ENCODE peak calls at places on chromosomes 12 and 14, in six cellular contexts. P is heart right ventricle, D is PC-9, K is heart left ventricle, J is spleen, G is HCT116. C is an unnamed sample.

GRCh38 chr12:31227401-31227981 is 98.5 kb downstream of the SINHCAF start:
- DNase-seq in P (no peak), D (no peak), J (no peak), G (no peak), K (no peak), C (no peak)

GRCh38 chr14:64736271-64737131 is 32.3 kb downstream of the PLEKHG3 start:
- DNase-seq in D (no peak), J (peak), P (no peak), G (no peak), K (peak), C (no peak)

GRCh38 chr14:33287204-33287603 is 348.5 kb downstream of the NPAS3 start:
- DNase-seq in J (no peak), P (no peak), G (no peak), K (no peak), D (no peak), C (no peak)

GRCh38 chr12:59080101-59080500 is 159.8 kb upstream of the LRIG3 start:
- DNase-seq in K (no peak), P (no peak), G (no peak), D (no peak), J (no peak), C (peak)

GRCh38 chr14:29316936-29317335 is 550.3 kb downstream of the FOXG1 start:
- DNase-seq in G (no peak), K (no peak), J (no peak), D (no peak), P (no peak), C (no peak)

GRCh38 chr14:41385787-41386186 is 220.9 kb upstream of the LRFN5 start:
- DNase-seq in J (no peak), P (no peak), D (no peak), K (no peak), G (no peak), C (no peak)

GRCh38 chr12:76883151-76883550 is 4.3 kb upstream of the CSRP2 start:
- DNase-seq in P (no peak), J (no peak), K (no peak), G (no peak), D (no peak), C (no peak)

GRCh38 chr12:20436367-20436766 is 68.0 kb downstream of the PDE3A start:
- DNase-seq in K (no peak), J (no peak), D (no peak), P (no peak), G (no peak), C (no peak)

GRCh38 chr14:89992273-89992672 is 36.5 kb downstream of the TDP1 start:
- DNase-seq in K (no peak), D (no peak), G (no peak), J (no peak), P (no peak), C (no peak)

GRCh38 chr14:104298458-104298857 is 160.1 kb downstream of the KIF26A start:
- DNase-seq in D (no peak), P (no peak), K (peak), G (no peak), J (no peak), C (no peak)

GRCh38 chr14:53949201-53949600 is 7.4 kb downstream of the BMP4 start:
- DNase-seq in P (no peak), K (no peak), G (no peak), J (no peak), D (no peak), C (no peak)

GRCh38 chr14:93892923-93893549 is 34.1 kb upstream of the FAM181A start:
- DNase-seq in J (peak), D (peak), K (peak), P (peak), G (peak), C (peak)

GRCh38 chr14:54446201-54446693 is 5.1 kb upstream of the CNIH1 start:
- DNase-seq in G (no peak), J (no peak), D (no peak), K (no peak), P (no peak), C (no peak)

GRCh38 chr14:24664366-24664765 is 30.4 kb upstream of the GZMB start:
- DNase-seq in D (no peak), K (no peak), J (no peak), P (no peak), G (no peak), C (no peak)

GRCh38 chr12:75047885-75048525 is 161.6 kb downstream of the KCNC2 start:
- DNase-seq in G (no peak), D (no peak), J (no peak), K (no peak), P (no peak), C (no peak)

GRCh38 chr12:67714648-67715047 is 66.1 kb downstream of the DYRK2 start:
- DNase-seq in K (no peak), G (no peak), P (no peak), D (no peak), J (no peak), C (peak)

GRCh38 chr12:7788316-7788689 is 899 bp upstream of the NANOG start:
- DNase-seq in D (no peak), P (no peak), K (no peak), G (no peak), J (no peak), C (no peak)

GRCh38 chr14:72155379-72155993 is 223.3 kb downstream of the RGS6 start:
- DNase-seq in G (no peak), J (no peak), D (no peak), P (no peak), K (no peak), C (no peak)

GRCh38 chr14:53054457-53054856 is 98.7 kb downstream of the DDHD1 start:
- DNase-seq in K (no peak), J (no peak), P (no peak), D (no peak), G (no peak), C (no peak)

GRCh38 chr12:27226319-27226984 is 17.6 kb upstream of the STK38L start:
- DNase-seq in D (peak), P (peak), J (no peak), G (no peak), K (peak), C (peak)

GRCh38 chr14:65223636-65224035 is 121.3 kb upstream of the MAX start:
- DNase-seq in J (no peak), D (no peak), G (no peak), K (no peak), P (no peak), C (no peak)

GRCh38 chr14:93712838-93713724 is 75.2 kb downstream of the PRIMA1 start:
- DNase-seq in D (no peak), G (no peak), J (no peak), P (no peak), K (no peak), C (no peak)

GRCh38 chr12:119748512-119748911 is 80.6 kb downstream of the PRKAB1 start:
- DNase-seq in P (no peak), K (no peak), J (no peak), D (no peak), G (no peak), C (no peak)

GRCh38 chr14:99273025-99273723 is 1.2 kb upstream of the BCL11B start:
- DNase-seq in P (no peak), K (no peak), D (no peak), G (no peak), J (no peak), C (no peak)

GRCh38 chr12:14367097-14367661 is 1.7 kb downstream of the ATF7IP start:
- DNase-seq in P (no peak), J (no peak), G (no peak), K (no peak), D (no peak), C (no peak)

GRCh38 chr12:46368684-46369083 is 3.9 kb downstream of the SLC38A2 start:
- DNase-seq in G (no peak), P (no peak), K (no peak), J (no peak), D (no peak), C (no peak)

GRCh38 chr12:15855646-15856045 is 26.5 kb upstream of the STRAP start:
- DNase-seq in D (no peak), J (no peak), K (no peak), G (no peak), P (no peak), C (no peak)
- H3K4me3 ChIP-seq in D (peak), J (no peak), K (no peak), G (no peak), P (no peak), C (no peak)

DNA sequence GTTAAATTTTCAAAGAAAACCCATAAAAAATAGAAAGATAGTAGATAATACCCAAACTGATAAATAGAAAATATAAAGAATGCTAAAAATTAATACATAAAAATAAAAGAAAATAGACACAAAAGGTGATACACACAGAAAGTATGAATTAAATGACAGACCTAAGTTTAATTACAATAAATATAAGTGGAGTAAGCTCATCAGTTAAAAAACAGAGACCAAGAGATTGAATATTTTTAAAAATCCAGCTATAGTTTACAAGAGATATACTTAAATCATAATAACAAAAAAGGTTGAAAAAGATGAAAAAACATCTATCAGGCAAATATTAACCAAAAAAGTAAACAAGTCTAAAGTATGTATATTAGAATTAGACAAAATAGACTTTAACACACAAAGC is 268.2 kb downstream of the SOX5 start:
- DNase-seq in K (no peak), P (no peak), D (no peak), G (no peak), J (no peak), C (no peak)
- TF ChIP-seq CTCF in K (no peak), P (no peak), D (no peak), G (no peak), J (no peak), C (no peak)

GRCh38 chr12:53695148-53696138 is 19.6 kb upstream of the ATP5MC2 start:
- DNase-seq in D (peak), G (peak), J (peak), K (peak), P (no peak), C (no peak)
- H3K4me3 ChIP-seq in D (peak), G (peak), J (peak), K (peak), P (peak), C (no peak)

DNA sequence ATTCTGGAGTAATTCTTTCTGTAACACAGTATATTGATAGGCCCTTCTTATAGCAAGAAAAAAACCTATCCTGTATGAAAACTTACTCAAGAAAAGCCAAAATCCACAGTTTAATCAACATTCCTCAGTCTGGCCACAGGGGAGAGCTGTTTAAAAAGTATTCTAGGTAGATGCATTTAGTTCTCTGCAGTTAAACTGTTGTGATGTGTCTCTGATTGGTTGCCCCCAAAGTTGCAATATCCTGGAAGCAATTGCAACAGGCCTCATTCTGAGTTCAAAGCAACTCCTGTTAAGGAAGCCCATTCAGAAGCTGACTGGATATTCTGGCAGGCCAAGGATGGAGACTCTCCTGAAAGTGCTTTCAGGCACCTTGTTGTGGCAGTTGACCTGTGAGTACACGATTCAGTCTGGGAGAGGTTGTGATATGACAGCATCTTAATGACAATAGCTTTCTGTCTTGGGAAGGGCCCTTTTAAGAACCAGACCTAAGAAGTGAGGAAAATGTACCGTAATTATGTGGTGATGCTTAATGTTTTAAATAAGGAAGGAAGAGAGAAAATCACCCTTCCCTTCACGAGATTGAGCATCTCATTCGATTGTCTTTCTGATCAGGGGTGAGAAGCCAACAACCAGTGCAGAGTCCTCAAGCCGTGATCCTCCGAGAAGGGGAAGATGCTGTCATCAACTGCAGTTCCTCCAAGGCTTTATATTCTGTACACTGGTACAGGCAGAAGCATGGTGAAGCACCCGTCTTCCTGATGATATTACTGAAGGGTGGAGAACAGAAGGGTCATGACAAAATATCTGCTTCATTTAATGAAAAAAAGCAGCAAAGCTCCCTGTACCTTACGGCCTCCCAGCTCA is 420.7 kb downstream of the DAD1 start:
- DNase-seq in J (no peak), G (no peak), D (no peak), P (no peak), K (no peak), C (no peak)
- TF ChIP-seq CTCF in J (no peak), G (no peak), D (no peak), P (no peak), K (no peak), C (no peak)

GRCh38 chr12:116962197-116962596 is 51.4 kb downstream of the FBXW8 start:
- DNase-seq in K (no peak), J (no peak), G (no peak), P (no peak), D (no peak), C (no peak)
- H3K4me3 ChIP-seq in K (no peak), J (no peak), G (no peak), P (no peak), D (no peak), C (no peak)

GRCh38 chr12:53212931-53213330 is 5.9 kb upstream of the ITGB7 start:
- DNase-seq in P (no peak), J (peak), G (no peak), D (no peak), K (no peak), C (no peak)
- TF ChIP-seq CTCF in P (no peak), J (no peak), G (no peak), D (no peak), K (no peak), C (no peak)

DNA sequence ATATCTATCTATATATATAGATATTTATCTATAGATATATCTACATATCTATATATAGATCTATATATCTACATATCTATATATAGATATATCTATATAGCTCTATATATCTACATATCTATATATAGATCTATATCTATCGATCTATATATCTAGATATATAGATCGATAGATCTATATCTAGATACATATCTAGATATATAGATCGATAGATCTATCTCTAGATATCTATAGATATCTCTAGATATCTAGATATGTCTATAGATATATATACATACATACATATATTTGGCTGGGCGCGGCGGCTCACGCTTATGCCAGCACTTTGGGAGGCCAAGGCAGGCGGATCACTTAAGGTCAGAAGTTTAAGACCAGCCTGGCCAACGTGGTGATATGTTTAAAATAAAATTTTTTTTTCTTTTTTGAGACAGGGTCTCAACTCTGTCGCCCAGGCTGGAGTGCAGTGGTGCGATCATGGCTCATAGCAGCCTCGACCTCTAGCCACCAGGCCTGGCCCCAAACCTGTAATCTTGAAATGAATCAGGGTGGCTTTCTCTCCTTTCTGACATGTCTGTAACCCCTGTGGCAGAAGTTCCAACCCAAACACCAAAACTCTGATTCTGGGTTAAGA is 18.1 kb downstream of the ARPC3 start:
- DNase-seq in D (no peak), G (no peak), J (no peak), K (no peak), P (no peak), C (no peak)
- H3K4me3 ChIP-seq in D (no peak), G (no peak), J (peak), K (peak), P (peak), C (peak)

GRCh38 chr12:44497044-44497443 is 379.1 kb downstream of the NELL2 start:
- DNase-seq in D (no peak), G (no peak), K (no peak), P (no peak), J (no peak), C (no peak)
- TF ChIP-seq CTCF in D (peak), G (peak), K (no peak), P (no peak), J (no peak), C (no peak)

DNA sequence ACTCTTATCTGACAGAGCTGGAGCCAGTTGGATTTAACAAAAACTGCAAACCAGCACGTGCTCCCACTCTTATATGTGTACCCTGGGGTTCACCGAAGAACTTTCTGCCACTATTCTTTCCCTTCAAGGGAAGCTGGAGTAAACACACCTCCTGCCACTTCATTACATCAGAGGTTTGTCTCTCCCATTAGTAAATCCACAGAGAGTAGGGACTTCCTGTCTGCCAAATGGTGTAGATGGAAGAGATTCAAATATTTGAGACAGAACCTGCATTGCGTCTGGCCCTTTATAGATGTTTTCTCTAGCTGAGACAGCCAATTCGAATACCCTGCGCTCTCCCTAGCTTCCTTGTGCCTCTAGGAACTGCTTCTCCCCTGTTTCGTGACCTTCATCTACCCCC is 29.1 kb upstream of the AEBP2 start:
- DNase-seq in P (no peak), J (no peak), D (no peak), K (no peak), G (no peak), C (no peak)
- H3K4me3 ChIP-seq in P (no peak), J (no peak), D (no peak), K (no peak), G (no peak), C (no peak)

GRCh38 chr14:69716483-69717187 is 50.3 kb upstream of the SRSF5 start:
- DNase-seq in D (peak), J (no peak), K (no peak), P (no peak), G (no peak), C (no peak)
- TF ChIP-seq CTCF in D (no peak), J (no peak), K (no peak), P (peak), G (no peak), C (no peak)